ENCODE peak calls at places on chromosomes 3 and 15, in eight cellular contexts. Y, I, X, A, G, Q, L and B are unnamed samples.
A peak's percentile ranks its signal among the peaks of the same experiment; 100 is the strongest.

GRCh38 chr3:76684946-76685345 is 355.0 kb upstream of the ROBO2 start:
- ATAC-seq in X (no peak), I (no peak), Q (no peak), L (no peak), A (no peak), G (no peak), Y (no peak), B (no peak)

GRCh38 chr3:160577093-160577492 is 11.7 kb upstream of the KPNA4 start:
- ATAC-seq in L (no peak), I (peak; percentile 73), G (no peak), X (no peak), Q (no peak), Y (peak; percentile 39), A (no peak), B (no peak)

GRCh38 chr3:147355104-147355854 is 51.1 kb downstream of the ZIC4 start:
- ATAC-seq in Y (no peak), L (no peak), I (no peak), X (no peak), Q (no peak), G (no peak), A (no peak), B (no peak)

GRCh38 chr3:63972987-63973386 is 50.3 kb downstream of the PSMD6 start:
- ATAC-seq in Y (no peak), L (peak; percentile 69), Q (no peak), A (no peak), G (no peak), X (no peak), I (no peak), B (no peak)

GRCh38 chr3:47571391-47572165 is 7.1 kb downstream of the CSPG5 start:
- ATAC-seq in L (no peak), Q (no peak), I (no peak), X (no peak), Y (no peak), G (no peak), A (no peak), B (no peak)

GRCh38 chr15:31079519-31079918 is 22.0 kb downstream of the TRPM1 start:
- ATAC-seq in I (no peak), L (no peak), G (no peak), X (no peak), Y (no peak), Q (no peak), A (peak; percentile 82), B (no peak)

GRCh38 chr15:74897300-74897701 is 7.5 kb downstream of the MPI start:
- ATAC-seq in Y (no peak), G (no peak), I (peak; percentile 59), A (no peak), X (no peak), Q (peak; percentile 6), L (no peak), B (no peak)

GRCh38 chr15:50275908-50276307 is 10.4 kb upstream of the HDC start:
- ATAC-seq in Q (no peak), X (no peak), Y (no peak), A (no peak), I (no peak), G (no peak), L (no peak), B (no peak)

GRCh38 chr3:123750209-123750608 is 133.9 kb downstream of the MYLK start:
- ATAC-seq in Y (no peak), L (no peak), G (no peak), I (no peak), Q (peak; percentile 2), X (no peak), A (peak; percentile 13), B (no peak)

GRCh38 chr3:141955163-141955562 is 78.7 kb downstream of the ATP1B3 start:
- ATAC-seq in L (no peak), Q (no peak), X (no peak), Y (no peak), I (no peak), G (no peak), A (no peak), B (no peak)

GRCh38 chr15:23467110-23467600 is 20.1 kb upstream of the GOLGA6L2 start:
- ATAC-seq in Y (no peak), A (peak; percentile 48), G (peak; percentile 74), I (no peak), L (no peak), X (peak; percentile 53), Q (peak; percentile 86), B (no peak)

GRCh38 chr3:184336484-184337230 is 743 bp upstream of the FAM131A start:
- ATAC-seq in X (no peak), A (peak; percentile 8), Q (peak; percentile 70), Y (peak; percentile 79), G (peak; percentile 76), L (peak; percentile 54), I (peak; percentile 44), B (peak; percentile 52)

GRCh38 chr3:184337981-184338380 is 581 bp downstream of the FAM131A start:
- ATAC-seq in X (no peak), G (no peak), L (no peak), I (no peak), Q (no peak), A (no peak), Y (no peak), B (no peak)

GRCh38 chr3:184339016-184339415 is 1.6 kb downstream of the FAM131A start:
- ATAC-seq in G (no peak), L (no peak), Q (no peak), Y (no peak), I (no peak), A (no peak), X (no peak), B (no peak)

GRCh38 chr3:184337315-184337714 is at the start of gene FAM131A:
- ATAC-seq in L (no peak), G (no peak), Y (peak; percentile 31), Q (no peak), A (no peak), I (peak; percentile 70), X (no peak), B (peak; percentile 68)

DNA sequence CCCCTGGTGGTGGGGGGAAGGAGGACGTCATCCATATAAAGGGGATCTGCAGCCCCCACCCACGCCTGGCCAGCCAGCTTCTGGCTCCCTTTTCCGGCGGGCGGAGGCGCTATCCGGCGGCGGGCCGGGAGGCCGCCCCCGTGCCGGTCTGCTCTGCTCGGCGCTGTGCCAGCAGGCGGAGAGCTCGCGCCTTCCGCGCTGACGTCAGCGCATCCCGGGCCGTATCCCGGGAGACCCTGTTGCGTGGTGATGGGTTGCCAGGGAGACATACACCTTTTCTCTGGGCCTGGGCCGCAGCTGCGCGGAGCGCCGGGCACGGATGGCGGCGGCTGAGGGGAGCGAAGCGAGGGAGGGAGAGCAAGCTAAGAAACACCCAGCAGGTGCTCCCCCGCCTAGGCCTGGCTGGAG is 1.1 kb downstream of the FAM131A start:
- ATAC-seq in Q (no peak), Y (no peak), I (peak; percentile 10), G (no peak), A (peak; percentile 22), L (no peak), X (no peak), B (peak; percentile 70)
- TF ChIP-seq POLR2A in Q (no peak), Y (peak; percentile 30), I (no peak), G (no peak), A (no peak), L (no peak), X (no peak), B (no peak)

DNA sequence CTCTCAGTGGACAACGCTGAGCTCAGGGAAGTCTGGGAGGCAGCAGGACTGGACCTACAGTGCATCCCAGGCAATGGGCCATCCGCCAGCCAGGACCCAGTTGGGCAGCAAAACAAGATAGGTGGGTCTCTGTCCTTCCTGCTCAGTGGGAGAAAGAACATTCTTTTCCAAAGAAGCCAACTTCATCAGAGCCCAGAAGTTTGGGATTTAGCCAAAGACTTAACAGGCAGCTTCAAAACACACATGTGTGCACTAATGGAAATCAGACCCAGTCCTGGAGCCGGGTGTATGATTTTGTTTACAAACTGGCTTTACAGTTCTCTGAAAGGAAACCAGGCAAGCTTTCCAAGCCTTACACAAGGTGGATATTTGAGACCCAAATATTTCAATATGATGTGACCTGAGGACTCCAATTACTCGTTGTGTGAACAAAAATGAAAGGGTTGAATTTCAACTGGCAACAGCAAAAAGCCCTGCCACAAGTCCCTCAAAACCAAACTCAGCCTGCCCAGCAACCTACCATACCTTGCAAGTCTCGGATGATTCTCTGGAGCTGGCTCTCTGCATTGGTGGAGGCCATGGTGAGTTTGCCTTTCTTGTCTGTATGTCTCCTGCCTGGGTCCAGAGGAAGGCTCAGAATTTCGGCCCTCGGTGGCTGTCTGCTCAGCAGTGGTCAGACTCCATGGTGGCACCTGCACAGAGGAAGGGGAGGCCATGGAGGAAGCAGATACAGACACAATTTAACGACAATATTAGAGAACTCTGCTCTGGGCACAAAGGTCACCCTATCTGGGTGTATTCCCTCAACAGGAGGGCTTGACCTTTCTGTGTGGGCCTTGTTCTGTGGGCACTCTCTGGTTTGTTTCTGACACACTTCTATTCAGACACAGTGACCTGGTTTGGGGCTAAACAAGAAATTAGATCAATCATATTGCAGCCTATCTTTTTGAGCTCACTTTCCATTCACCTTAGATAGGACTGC is 11.0 kb downstream of the FYCO1 start:
- ATAC-seq in X (no peak), A (peak; percentile 6), L (no peak), Y (peak; percentile 46), I (no peak), Q (no peak), G (no peak), B (no peak)
- H3K4me3 ChIP-seq in X (no peak overlapping the region), A (no peak overlapping the region), L (no peak overlapping the region), Y (peak overlapping the region; percentile 27), I (no peak overlapping the region), Q (no peak overlapping the region), G (no peak overlapping the region), B (no peak overlapping the region)

DNA sequence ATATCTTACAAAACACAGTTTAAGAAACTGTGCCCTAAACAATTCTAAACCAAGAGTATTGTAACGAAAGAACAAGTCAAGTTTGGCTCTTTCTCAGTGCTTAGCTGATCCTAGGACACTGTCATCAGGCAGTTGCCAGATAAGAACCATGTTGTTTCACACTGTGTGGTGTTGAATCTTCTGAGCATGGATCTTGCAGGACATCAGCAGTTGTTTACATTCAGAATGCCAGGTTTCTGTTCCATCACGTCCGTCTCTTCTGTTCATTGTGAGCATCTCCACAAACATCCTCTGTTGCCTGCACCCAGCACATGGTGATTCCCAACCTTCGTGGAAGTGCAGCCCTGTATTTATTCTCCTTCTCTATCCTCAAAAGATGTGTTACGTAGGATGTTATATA is 67.9 kb downstream of the DCUN1D1 start:
- ATAC-seq in Y (no peak), Q (no peak), G (peak; percentile 73), I (peak; percentile 30), A (no peak), X (no peak), L (no peak), B (no peak)
- H3K4me1 ChIP-seq in Y (peaks cover 11% of the 10 kb centered on the region), Q (peaks cover 4% of the 10 kb centered on the region), G (peaks cover 4% of the 10 kb centered on the region), I (peaks cover 4% of the 10 kb centered on the region), A (peaks cover 16% of the 10 kb centered on the region), X (peaks cover 15% of the 10 kb centered on the region), L (no peaks in the 10 kb centered on the region), B (no peaks in the 10 kb centered on the region)

GRCh38 chr3:4977001-4977888 is 2.0 kb upstream of the BHLHE40 start:
- ATAC-seq in I (peak; percentile 37), A (peak; percentile 3), L (peak; percentile 15), X (peak; percentile 43), Q (peak; percentile 17), G (peak; percentile 55), Y (peak; percentile 34), B (peak; percentile 16)

GRCh38 chr3:4979401-4980228 is at the start of gene BHLHE40:
- ATAC-seq in L (no peak), Q (peak; percentile 62), I (no peak), X (peak; percentile 25), Y (peak; percentile 7), G (peak; percentile 53), A (peak; percentile 34), B (no peak)

GRCh38 chr3:4978966-4979400 is 254 bp upstream of the BHLHE40 start:
- ATAC-seq in I (peak; percentile 75), X (peak; percentile 50), L (peak; percentile 58), G (peak; percentile 62), A (peak; percentile 58), Q (peak; percentile 70), Y (peak; percentile 26), B (peak; percentile 71)

GRCh38 chr3:4977889-4978258 is 1.4 kb upstream of the BHLHE40 start:
- ATAC-seq in A (no peak), L (no peak), G (no peak), I (no peak), X (no peak), Q (no peak), Y (no peak), B (no peak)

GRCh38 chr3:4978259-4978965 is 825 bp upstream of the BHLHE40 start:
- ATAC-seq in X (peak; percentile 52), G (peak; percentile 73), Q (peak; percentile 77), I (peak; percentile 75), Y (peak; percentile 37), L (peak; percentile 67), A (peak; percentile 79), B (peak; percentile 85)
- TF ChIP-seq POLR2A in X (peak; percentile 89), G (peak; percentile 89), Q (peak; percentile 6), I (no peak), Y (peak; percentile 54), L (peak; percentile 90), A (peak; percentile 22), B (peak; percentile 84)